ENCODE peak calls at places on chromosome 6, in ten cellular contexts. H is GF-D8; L is ACHN; X is SHP77; G is M059J; B is T-helper 1 cell; Q is AG08395; V is activated T-cell treated with anti-CD3 and anti-CD28 coated beads, Interleukin-2, amount 50 U/mL, for 24 hours; I is heart left ventricle; J is CD14-positive monocyte. R is an unnamed sample.
A peak's percentile ranks its signal among the peaks of the same experiment; 100 is the strongest.

GRCh38 chr6:164063346-164063745 is 648.8 kb downstream of the QKI start:
- DNase-seq in Q (no peak), V (no peak), G (no peak), B (no peak), I (no peak), J (no peak), X (no peak), H (no peak), L (no peak), R (no peak)

GRCh38 chr6:150006961-150007464 is 18.3 kb downstream of the RAET1L start:
- DNase-seq in B (no peak), L (peak; percentile 29), G (peak; percentile 34), H (no peak), X (peak; percentile 16), J (no peak), Q (no peak), V (peak; percentile 58), I (no peak), R (no peak)

GRCh38 chr6:39075010-39075738 is 26.6 kb downstream of the GLP1R start:
- DNase-seq in J (peak; percentile 29), I (no peak), B (no peak), V (no peak), X (no peak), G (no peak), Q (no peak), H (no peak), L (no peak), R (no peak)

GRCh38 chr6:36615018-36615761 is 21.0 kb downstream of the SRSF3 start:
- DNase-seq in V (peak; percentile 56), L (peak; percentile 57), I (peak; percentile 58), H (peak; percentile 50), B (peak; percentile 33), G (peak; percentile 68), X (peak; percentile 16), Q (peak; percentile 72), J (peak; percentile 71), R (no peak)

GRCh38 chr6:89260832-89261231 is 43.7 kb upstream of the GABRR1 start:
- DNase-seq in B (no peak), V (no peak), H (peak; percentile 29), G (no peak), J (no peak), L (no peak), Q (no peak), X (peak; percentile 59), I (no peak), R (no peak)

GRCh38 chr6:150312395-150312794 is 56.4 kb upstream of the IYD start:
- DNase-seq in I (no peak), X (no peak), V (no peak), G (no peak), H (no peak), B (no peak), J (no peak), Q (no peak), L (no peak), R (no peak)

GRCh38 chr6:125197795-125198269 is 44.3 kb downstream of the TPD52L1 start:
- DNase-seq in J (no peak), V (no peak), G (peak; percentile 93), B (no peak), I (peak; percentile 72), L (peak; percentile 70), H (no peak), X (peak; percentile 27), Q (peak; percentile 39), R (no peak)

GRCh38 chr6:131572686-131573415 is at the start of gene ARG1:
- DNase-seq in I (no peak), G (no peak), J (no peak), X (no peak), Q (no peak), H (no peak), V (no peak), L (no peak), B (no peak), R (no peak)

GRCh38 chr6:7156666-7157278 is 49.0 kb downstream of the RREB1 start:
- DNase-seq in Q (peak; percentile 92), J (peak; percentile 24), G (peak; percentile 89), I (no peak), V (no peak), B (no peak), H (no peak), X (no peak), L (no peak), R (no peak)

GRCh38 chr6:147078602-147079001 is 125.6 kb upstream of the STXBP5 start:
- DNase-seq in H (no peak), Q (no peak), J (no peak), G (peak; percentile 29), X (no peak), V (no peak), L (no peak), I (no peak), B (no peak), R (no peak)